ENCODE peak calls at places on chromosomes 3 and 15, in four cellular contexts. U is A549, J is cardiac muscle cell, Y is cardiac fibroblast. V is an unnamed sample.

GRCh38 chr3:126538316-126538715 is 14.4 kb downstream of the CHST13 start:
- DNase-seq in U (no peak), J (no peak), Y (no peak), V (no peak)

GRCh38 chr3:138389144-138389601 is 40.8 kb downstream of the MRAS start:
- DNase-seq in U (no peak), J (no peak), Y (peak), V (no peak)

GRCh38 chr3:170330366-170330765 is 27.1 kb upstream of the SKIL start:
- DNase-seq in U (peak), J (no peak), Y (peak), V (peak)

GRCh38 chr3:48428088-48428862 is 1.6 kb downstream of the PLXNB1 start:
- DNase-seq in U (peak), J (no peak), Y (no peak), V (no peak)

GRCh38 chr3:42055291-42055690 is 35.9 kb upstream of the TRAK1 start:
- DNase-seq in U (no peak), J (no peak), Y (peak), V (peak)

GRCh38 chr3:156029208-156029607 is 91.2 kb upstream of the KCNAB1 start:
- DNase-seq in U (no peak), J (no peak), Y (no peak), V (no peak)

GRCh38 chr3:196969660-196970546 is 1.3 kb upstream of the PIGZ start:
- DNase-seq in U (peak), J (peak), Y (peak), V (peak)

GRCh38 chr15:71116366-71116765 is 1.1 kb downstream of the THSD4 start:
- DNase-seq in U (no peak), J (no peak), Y (no peak), V (no peak)

GRCh38 chr15:69400850-69401249 is 13.3 kb upstream of the KIF23 start:
- DNase-seq in U (no peak), J (no peak), Y (no peak), V (no peak)

GRCh38 chr15:29676961-29677402 is 145.3 kb downstream of the TJP1 start:
- DNase-seq in U (peak), J (no peak), Y (peak), V (peak)

GRCh38 chr3:152155654-152156053 is 113.1 kb upstream of the MBNL1 start:
- DNase-seq in U (no peak), J (peak), Y (no peak), V (no peak)

GRCh38 chr3:76024640-76025039 is 239.3 kb upstream of the ZNF717 start:
- DNase-seq in U (peak), J (peak), Y (peak), V (peak)

GRCh38 chr3:108090066-108090700 is 648 bp downstream of the CD47 start:
- DNase-seq in U (peak), J (no peak), Y (peak), V (peak)

GRCh38 chr3:69240651-69241578 is 118.5 kb upstream of the LMOD3 start:
- DNase-seq in U (no peak), J (peak), Y (peak), V (no peak)

GRCh38 chr3:41164776-41165175 is 34.5 kb upstream of the CTNNB1 start:
- DNase-seq in U (no peak), J (no peak), Y (no peak), V (peak)

GRCh38 chr15:91952216-91952615 is 98.7 kb downstream of the SLCO3A1 start:
- DNase-seq in U (no peak), J (no peak), Y (no peak), V (no peak)

GRCh38 chr3:34016925-34017592 is 218.6 kb downstream of the PDCD6IP start:
- DNase-seq in U (no peak), J (no peak), Y (no peak), V (peak)

GRCh38 chr3:195715583-195716266 is 5.1 kb upstream of the MUC20 start:
- DNase-seq in U (peak), J (no peak), Y (no peak), V (peak)

GRCh38 chr3:14458434-14459280 is 56.3 kb downstream of the SLC6A6 start:
- DNase-seq in U (no peak), J (no peak), Y (no peak), V (peak)

GRCh38 chr3:162112719-162113118 is 616.1 kb downstream of the OTOL1 start:
- DNase-seq in U (no peak), J (no peak), Y (no peak), V (no peak)

DNA sequence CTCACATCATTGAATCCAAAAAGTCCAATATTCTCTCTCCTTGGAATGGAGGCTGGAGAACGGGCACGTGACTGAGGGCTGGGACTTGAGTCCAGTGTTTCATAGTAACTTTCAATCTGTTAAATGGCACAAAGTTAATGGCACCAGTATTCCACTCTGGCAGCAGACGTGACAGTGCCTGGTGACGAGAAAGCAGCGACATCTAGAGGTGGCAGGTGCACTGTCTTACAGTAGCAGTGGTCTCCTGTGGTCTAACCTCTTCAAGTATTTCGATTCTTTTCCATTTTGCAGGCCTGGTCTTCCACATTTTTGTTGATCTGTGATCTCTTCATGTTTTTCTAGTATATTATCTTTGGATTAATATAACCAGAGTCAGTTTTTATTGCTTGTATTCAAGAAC is 107.1 kb downstream of the OXSM start:
- DNase-seq in U (peak), J (peak), Y (no peak), V (peak)
- TF ChIP-seq CTCF in U (peak), J (no peak), Y (peak), V (peak)

DNA sequence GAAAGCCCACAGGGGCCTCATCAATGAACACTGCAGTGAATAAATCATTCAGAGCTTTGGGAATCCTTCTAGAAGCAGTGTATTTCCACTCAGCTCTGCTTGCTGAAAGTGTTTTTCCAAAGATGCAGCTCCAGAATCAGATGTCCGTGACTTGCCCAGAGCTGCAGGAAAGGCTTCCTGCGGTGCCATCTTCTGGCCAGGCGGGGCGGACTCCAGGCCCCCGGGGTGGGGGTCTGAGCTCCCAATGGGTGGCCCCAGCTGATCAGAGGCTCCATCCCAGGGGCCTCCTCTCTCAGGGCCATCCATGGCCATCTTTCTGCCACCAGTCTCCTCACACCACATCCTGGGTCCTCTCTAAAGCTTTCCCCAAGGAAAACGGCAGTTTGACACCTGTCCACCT is 81.5 kb downstream of the C3orf70 start:
- DNase-seq in U (no peak), J (no peak), Y (no peak), V (no peak)
- TF ChIP-seq CTCF in U (no peak), J (no peak), Y (no peak), V (no peak)

DNA sequence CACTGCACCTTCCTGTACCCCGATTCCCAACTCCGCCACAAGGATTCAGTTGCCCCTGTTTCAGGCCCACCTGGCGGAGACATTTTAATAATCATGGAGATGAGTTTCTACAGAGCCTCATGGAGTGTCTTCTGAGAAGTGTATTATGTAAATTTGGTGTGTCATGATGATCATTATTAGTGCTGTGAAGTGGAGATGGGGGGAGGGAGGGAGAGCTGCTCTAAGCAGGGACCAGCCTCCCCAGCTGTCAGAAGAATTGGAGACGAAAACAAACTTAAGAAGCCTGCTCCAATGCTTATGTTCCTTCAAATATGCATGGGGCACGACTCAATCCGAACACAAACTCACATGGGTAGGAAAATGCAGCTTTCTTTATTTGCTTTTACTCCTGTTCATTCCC is 127.8 kb downstream of the EPHB1 start:
- DNase-seq in U (no peak), J (no peak), Y (no peak), V (no peak)
- TF ChIP-seq CTCF in U (no peak), J (no peak), Y (no peak), V (no peak)

DNA sequence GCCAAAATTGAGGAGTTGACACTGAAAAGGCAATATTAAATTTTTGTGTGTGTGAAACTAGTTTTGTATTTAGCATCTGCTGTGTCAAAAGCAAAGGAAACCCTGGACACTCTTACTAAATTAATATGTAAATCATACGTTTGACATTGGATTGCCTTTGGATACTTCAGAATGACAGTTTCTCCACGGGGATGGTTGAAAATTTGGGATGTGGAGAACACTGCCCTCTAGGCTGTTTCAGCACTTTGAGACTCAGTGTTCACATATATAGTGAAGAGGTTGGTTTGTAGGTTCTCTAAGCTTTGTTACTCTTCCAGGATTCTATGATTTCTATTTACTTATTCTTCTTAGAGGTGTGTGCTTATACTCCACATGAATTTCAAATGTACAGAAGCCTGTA is 3.0 kb downstream of the ROBO2 start:
- DNase-seq in U (no peak), J (peak), Y (no peak), V (no peak)
- TF ChIP-seq CTCF in U (no peak), J (no peak), Y (no peak), V (peak)

GRCh38 chr15:89127054-89127702 is 38.9 kb downstream of the ABHD2 start:
- DNase-seq in U (peak), J (no peak), Y (no peak), V (peak)
- TF ChIP-seq CTCF in U (no peak), J (no peak), Y (no peak), V (peak)

GRCh38 chr3:43071313-43071893 is 34.5 kb downstream of the POMGNT2 start:
- DNase-seq in U (no peak), J (no peak), Y (no peak), V (no peak)
- TF ChIP-seq CTCF in U (peak), J (peak), Y (peak), V (peak)

GRCh38 chr15:62625421-62626033 is 417.0 kb upstream of the TPM1 start:
- DNase-seq in U (no peak), J (no peak), Y (peak), V (no peak)
- TF ChIP-seq CTCF in U (no peak), J (no peak), Y (no peak), V (no peak)

GRCh38 chr3:188830955-188831354 is 340.8 kb upstream of the TPRG1 start:
- DNase-seq in U (peak), J (no peak), Y (peak), V (no peak)
- TF ChIP-seq CTCF in U (peak), J (peak), Y (peak), V (no peak)

GRCh38 chr3:52056968-52057805 is 816 bp upstream of the DUSP7 start:
- DNase-seq in U (peak), J (peak), Y (peak), V (peak)

GRCh38 chr3:52057806-52058099 is 1.4 kb upstream of the DUSP7 start:
- DNase-seq in U (no peak), J (no peak), Y (no peak), V (no peak)

GRCh38 chr3:52054689-52055511 is 1.5 kb downstream of the DUSP7 start:
- DNase-seq in U (no peak), J (peak), Y (no peak), V (peak)

GRCh38 chr3:52056521-52056967 is at the start of gene DUSP7:
- DNase-seq in U (peak), J (peak), Y (peak), V (peak)

GRCh38 chr3:52055537-52056351 is 627 bp downstream of the DUSP7 start:
- DNase-seq in U (peak), J (peak), Y (peak), V (peak)
- TF ChIP-seq CTCF in U (peak), J (peak), Y (no peak), V (no peak)

GRCh38 chr15:81809543-81809942 is 236.3 kb downstream of the MEX3B start:
- DNase-seq in U (peak), J (peak), Y (peak), V (no peak)
- TF ChIP-seq CTCF in U (no peak), J (peak), Y (no peak), V (no peak)